ENCODE peak calls at places on chromosomes 11 and 22, in nine cellular contexts. B, O, M, T, Q, W, I, N and H are unnamed samples.

GRCh38 chr22:38879961-38880360 is 7.9 kb upstream of the CBX6 start:
- DNase-seq in O (no peak), M (no peak), B (no peak), I (no peak), Q (no peak), N (no peak), W (no peak), T (no peak), H (no peak)

GRCh38 chr22:48824673-48825651 is 1002.7 kb downstream of the BRD1 start:
- DNase-seq in N (no peak), B (no peak), I (no peak), M (no peak), T (peak), Q (no peak), W (no peak), O (no peak), H (no peak)

GRCh38 chr22:43983808-43984207 is 28.6 kb downstream of the SAMM50 start:
- DNase-seq in M (no peak), O (no peak), Q (no peak), W (no peak), T (no peak), N (no peak), B (no peak), I (no peak), H (no peak)

GRCh38 chr11:76824980-76825725 is 35.6 kb upstream of the ACER3 start:
- DNase-seq in T (no peak), M (no peak), B (no peak), O (peak), I (no peak), W (no peak), Q (no peak), N (peak), H (no peak)

GRCh38 chr11:17519486-17519885 is 24.7 kb downstream of the USH1C start:
- DNase-seq in Q (no peak), T (no peak), N (no peak), O (no peak), B (no peak), M (no peak), W (no peak), I (no peak), H (peak)

GRCh38 chr11:111777094-111778046 is 11.2 kb upstream of the PPP2R1B start:
- DNase-seq in N (no peak), T (no peak), Q (no peak), I (peak), B (no peak), M (peak), O (peak), W (peak), H (peak)

GRCh38 chr11:94638902-94639373 is 71.8 kb downstream of the PIWIL4 start:
- DNase-seq in Q (no peak), W (no peak), M (no peak), B (no peak), T (no peak), O (peak), I (no peak), N (no peak), H (peak)

GRCh38 chr11:1778141-1778911 is 14.6 kb upstream of the CTSD start:
- DNase-seq in T (no peak), I (no peak), W (no peak), B (no peak), M (no peak), Q (no peak), N (no peak), O (no peak), H (no peak)

GRCh38 chr22:37581534-37581933 is 1.6 kb upstream of the LGALS2 start:
- DNase-seq in I (no peak), M (no peak), T (no peak), W (no peak), Q (no peak), N (no peak), B (no peak), O (no peak), H (peak)

GRCh38 chr22:30908051-30908461 is 60.5 kb downstream of the MORC2 start:
- DNase-seq in B (no peak), M (no peak), T (no peak), N (peak), Q (no peak), O (no peak), W (no peak), I (no peak), H (no peak)

GRCh38 chr22:29072193-29072978 is 449 bp upstream of the KREMEN1 start:
- DNase-seq in Q (peak), T (peak), W (no peak), N (peak), O (peak), B (peak), I (peak), M (no peak), H (peak)

GRCh38 chr11:71518506-71519471 is 8.3 kb upstream of the KRTAP5-7 start:
- DNase-seq in Q (no peak), W (no peak), N (no peak), T (no peak), O (no peak), I (no peak), B (no peak), M (no peak), H (no peak)

GRCh38 chr22:30238661-30239420 is 7.7 kb downstream of the LIF start:
- DNase-seq in Q (peak), B (no peak), O (peak), N (no peak), W (peak), I (no peak), T (no peak), M (no peak), H (no peak)

GRCh38 chr11:70085815-70086769 is 8.0 kb downstream of the ANO1 start:
- DNase-seq in M (no peak), N (no peak), B (no peak), O (no peak), I (no peak), T (no peak), Q (no peak), W (no peak), H (no peak)

GRCh38 chr22:18012528-18012927 is 11.8 kb downstream of the MICAL3 start:
- DNase-seq in I (no peak), O (peak), M (no peak), W (no peak), Q (no peak), T (no peak), N (no peak), B (no peak), H (no peak)

GRCh38 chr22:29172216-29172615 is 33.5 kb upstream of the EMID1 start:
- DNase-seq in W (no peak), I (no peak), M (no peak), B (no peak), O (no peak), N (peak), Q (no peak), T (no peak), H (no peak)

GRCh38 chr11:116808262-116809175 is 14.6 kb downstream of the APOA4 start:
- DNase-seq in N (no peak), M (no peak), Q (no peak), T (no peak), B (no peak), W (no peak), O (peak), I (no peak), H (no peak)

GRCh38 chr11:61699737-61700160 is 19.6 kb downstream of the DAGLA start:
- DNase-seq in M (no peak), W (no peak), O (no peak), Q (no peak), I (no peak), N (no peak), B (no peak), T (no peak), H (no peak)

GRCh38 chr11:42049650-42050049 is 590.2 kb upstream of the LRRC4C start:
- DNase-seq in O (peak), W (no peak), B (no peak), Q (no peak), T (no peak), M (no peak), N (no peak), I (no peak), H (no peak)

GRCh38 chr11:8811571-8811970 is 99.4 kb upstream of the AKIP1 start:
- DNase-seq in Q (no peak), M (no peak), N (no peak), I (no peak), T (no peak), B (no peak), W (no peak), O (peak), H (no peak)

GRCh38 chr22:20299736-20300136 is 20.1 kb downstream of the DGCR6L start:
- DNase-seq in Q (no peak), B (no peak), M (no peak), T (no peak), I (no peak), O (peak), W (no peak), N (no peak), H (no peak)

GRCh38 chr22:48335442-48336139 is 1492.1 kb downstream of the BRD1 start:
- DNase-seq in M (no peak), T (no peak), Q (no peak), O (no peak), N (peak), B (no peak), I (no peak), W (no peak), H (no peak)

GRCh38 chr11:61874460-61874809 is 16.9 kb downstream of the FADS3 start:
- DNase-seq in I (no peak), B (no peak), O (no peak), Q (no peak), W (no peak), N (peak), M (no peak), T (no peak), H (no peak)

GRCh38 chr11:116694815-116695590 is 77.8 kb downstream of the BUD13 start:
- DNase-seq in B (no peak), W (no peak), Q (no peak), N (peak), I (no peak), T (no peak), M (no peak), O (no peak), H (no peak)

GRCh38 chr22:20209761-20210250 is 58.3 kb downstream of the RTN4R start:
- DNase-seq in N (no peak), B (no peak), O (no peak), Q (no peak), T (no peak), M (no peak), I (no peak), W (no peak), H (no peak)

GRCh38 chr11:127412722-127413121 is 412.2 kb upstream of the KIRREL3 start:
- DNase-seq in B (no peak), Q (peak), O (no peak), I (no peak), N (no peak), W (no peak), M (no peak), T (no peak), H (no peak)

GRCh38 chr11:34356918-34357645 is 728 bp downstream of the ABTB2 start:
- DNase-seq in Q (peak), N (peak), W (no peak), M (no peak), O (peak), B (peak), I (no peak), T (peak), H (no peak)

GRCh38 chr22:17258015-17258827 is 39.0 kb upstream of the ADA2 start:
- DNase-seq in Q (peak), I (no peak), B (peak), N (peak), W (no peak), T (peak), O (peak), M (peak), H (peak)

GRCh38 chr11:129287920-129288319 is 87.7 kb upstream of the BARX2 start:
- DNase-seq in B (no peak), W (no peak), O (no peak), M (no peak), N (no peak), T (no peak), Q (no peak), I (no peak), H (no peak)

GRCh38 chr11:93540337-93540736 is 2.9 kb downstream of the SMCO4 start:
- DNase-seq in Q (no peak), M (no peak), N (no peak), O (no peak), I (no peak), T (no peak), W (no peak), B (no peak), H (no peak)

GRCh38 chr11:65559951-65560537 is 1.9 kb upstream of the LTBP3 start:
- DNase-seq in N (no peak), W (no peak), T (no peak), Q (no peak), O (peak), B (no peak), I (peak), M (no peak), H (peak)

GRCh38 chr22:41762980-41763779 is 37.3 kb upstream of the CCDC134 start:
- DNase-seq in I (no peak), W (no peak), Q (peak), N (no peak), B (peak), O (peak), T (peak), M (no peak), H (peak)

GRCh38 chr11:43852057-43852636 is 28.5 kb upstream of the ALKBH3 start:
- DNase-seq in O (peak), M (peak), T (peak), Q (peak), I (peak), N (no peak), B (peak), W (peak), H (peak)

GRCh38 chr11:60498399-60498798 is 5.8 kb downstream of the MS4A12 start:
- DNase-seq in O (no peak), Q (no peak), I (no peak), M (no peak), W (no peak), N (no peak), B (no peak), T (no peak), H (peak)

GRCh38 chr22:26648761-26649363 is 8.5 kb upstream of the MIAT start:
- DNase-seq in T (no peak), B (no peak), W (no peak), Q (no peak), M (no peak), N (no peak), O (no peak), I (no peak), H (peak)